ENCODE peak calls at places on chromosomes 11 and 22, in five cellular contexts. O is HL-60, I is AG10803, V is colonic mucosa, K is astrocyte of the cerebellum. P is an unnamed sample.
A peak's percentile ranks its signal among the peaks of the same experiment; 100 is the strongest.

GRCh38 chr11:16806791-16807190 is 68.3 kb downstream of the C11orf58 start:
- DNase-seq in O (no peak), I (peak; percentile 21), V (no peak), K (peak; percentile 48), P (no peak)

GRCh38 chr11:57300785-57301184 is 24.0 kb downstream of the TNKS1BP1 start:
- DNase-seq in O (no peak), I (no peak), V (no peak), K (no peak), P (no peak)

GRCh38 chr22:50310949-50311444 is 3.6 kb upstream of the PLXNB2 start:
- DNase-seq in O (no peak), I (no peak), V (no peak), K (no peak), P (no peak)

GRCh38 chr11:35418847-35419712 is at the start of gene SLC1A2:
- DNase-seq in O (no peak), I (peak; percentile 36), V (no peak), K (no peak), P (no peak)

GRCh38 chr22:48944433-48944755 is 883.3 kb downstream of the BRD1 start:
- DNase-seq in O (no peak), I (no peak), V (peak; percentile 12), K (no peak), P (no peak)

GRCh38 chr11:78656327-78656726 is 81.7 kb upstream of the NARS2 start:
- DNase-seq in O (no peak), I (no peak), V (no peak), K (no peak), P (no peak)

GRCh38 chr11:19094859-19095258 is 22.1 kb upstream of the ZDHHC13 start:
- DNase-seq in O (no peak), I (no peak), V (no peak), K (no peak), P (no peak)

GRCh38 chr11:116311141-116311540 is 461.6 kb downstream of the BUD13 start:
- DNase-seq in O (no peak), I (no peak), V (no peak), K (no peak), P (no peak)

GRCh38 chr22:33005476-33005875 is 52.7 kb downstream of the SYN3 start:
- DNase-seq in O (no peak), I (no peak), V (no peak), K (no peak), P (no peak)

GRCh38 chr11:120168960-120169681 is 31.2 kb upstream of the TRIM29 start:
- DNase-seq in O (peak; percentile 29), I (peak; percentile 34), V (peak; percentile 73), K (no peak), P (no peak)

GRCh38 chr11:47593492-47593933 is 698 bp downstream of the C1QTNF4 start:
- DNase-seq in O (no peak), I (no peak), V (no peak), K (no peak), P (no peak)

GRCh38 chr11:100686476-100686875 is 612 bp upstream of the ARHGAP42 start:
- DNase-seq in O (no peak), I (no peak), V (no peak), K (no peak), P (no peak)

GRCh38 chr11:16912607-16913006 is 101.6 kb downstream of the PLEKHA7 start:
- DNase-seq in O (no peak), I (no peak), V (peak; percentile 36), K (no peak), P (no peak)

GRCh38 chr11:95229199-95230053 is 1.6 kb downstream of the SESN3 start:
- DNase-seq in O (no peak), I (no peak), V (peak; percentile 45), K (no peak), P (no peak)

GRCh38 chr11:93717501-93717900 is 23.8 kb downstream of the TAF1D start:
- DNase-seq in O (no peak), I (peak; percentile 11), V (no peak), K (peak; percentile 32), P (no peak)

GRCh38 chr22:26374645-26375044 is 54.4 kb upstream of the ASPHD2 start:
- DNase-seq in O (no peak), I (no peak), V (no peak), K (no peak), P (no peak)

GRCh38 chr11:74925281-74925680 is 23.6 kb downstream of the XRRA1 start:
- DNase-seq in O (no peak), I (peak; percentile 86), V (no peak), K (no peak), P (no peak)

GRCh38 chr22:30606455-30607299 is at the start of gene TCN2:
- DNase-seq in O (peak; percentile 71), I (peak; percentile 73), V (peak; percentile 82), K (peak; percentile 63), P (peak; percentile 87)

GRCh38 chr11:35852056-35852455 is 91.8 kb upstream of the LDLRAD3 start:
- DNase-seq in O (peak; percentile 27), I (no peak), V (no peak), K (no peak), P (no peak)

GRCh38 chr11:2209370-2209801 is 37.8 kb upstream of the TH start:
- DNase-seq in O (no peak), I (no peak), V (peak; percentile 18), K (no peak), P (no peak)

GRCh38 chr11:101738494-101738893 is 154.7 kb upstream of the TRPC6 start:
- DNase-seq in O (no peak), I (no peak), V (no peak), K (no peak), P (no peak)

GRCh38 chr11:101390539-101390938 is 193.3 kb downstream of the TRPC6 start:
- DNase-seq in O (no peak), I (peak; percentile 17), V (no peak), K (no peak), P (no peak)

GRCh38 chr11:122709042-122709760 is 53.7 kb downstream of the UBASH3B start:
- DNase-seq in O (no peak), I (peak; percentile 87), V (no peak), K (no peak), P (peak; percentile 83)

GRCh38 chr22:40418366-40419201 is 48.2 kb downstream of the SGSM3 start:
- DNase-seq in O (no peak), I (no peak), V (no peak), K (no peak), P (no peak)

GRCh38 chr11:127074151-127074761 is 73.7 kb upstream of the KIRREL3 start:
- DNase-seq in O (no peak), I (peak; percentile 92), V (peak; percentile 37), K (peak; percentile 8), P (peak; percentile 69)

GRCh38 chr11:120306519-120307242 is 18.4 kb upstream of the TLCD5 start:
- DNase-seq in O (no peak), I (peak; percentile 92), V (peak; percentile 76), K (peak; percentile 59), P (no peak)

GRCh38 chr11:89381094-89381493 is 110.1 kb downstream of the NOX4 start:
- DNase-seq in O (no peak), I (peak; percentile 96), V (no peak), K (peak; percentile 87), P (peak; percentile 94)

GRCh38 chr11:32100495-32100894 is 9.6 kb downstream of the RCN1 start:
- DNase-seq in O (no peak), I (no peak), V (no peak), K (no peak), P (no peak)

GRCh38 chr11:26841818-26842457 is 120.1 kb upstream of the SLC5A12 start:
- DNase-seq in O (no peak), I (peak; percentile 94), V (no peak), K (no peak), P (no peak)

GRCh38 chr11:95450547-95451123 is 219.6 kb upstream of the SESN3 start:
- DNase-seq in O (no peak), I (peak; percentile 85), V (no peak), K (no peak), P (no peak)

GRCh38 chr11:59647245-59647965 is 21.4 kb downstream of the PATL1 start:
- DNase-seq in O (no peak), I (no peak), V (no peak), K (no peak), P (no peak)

DNA sequence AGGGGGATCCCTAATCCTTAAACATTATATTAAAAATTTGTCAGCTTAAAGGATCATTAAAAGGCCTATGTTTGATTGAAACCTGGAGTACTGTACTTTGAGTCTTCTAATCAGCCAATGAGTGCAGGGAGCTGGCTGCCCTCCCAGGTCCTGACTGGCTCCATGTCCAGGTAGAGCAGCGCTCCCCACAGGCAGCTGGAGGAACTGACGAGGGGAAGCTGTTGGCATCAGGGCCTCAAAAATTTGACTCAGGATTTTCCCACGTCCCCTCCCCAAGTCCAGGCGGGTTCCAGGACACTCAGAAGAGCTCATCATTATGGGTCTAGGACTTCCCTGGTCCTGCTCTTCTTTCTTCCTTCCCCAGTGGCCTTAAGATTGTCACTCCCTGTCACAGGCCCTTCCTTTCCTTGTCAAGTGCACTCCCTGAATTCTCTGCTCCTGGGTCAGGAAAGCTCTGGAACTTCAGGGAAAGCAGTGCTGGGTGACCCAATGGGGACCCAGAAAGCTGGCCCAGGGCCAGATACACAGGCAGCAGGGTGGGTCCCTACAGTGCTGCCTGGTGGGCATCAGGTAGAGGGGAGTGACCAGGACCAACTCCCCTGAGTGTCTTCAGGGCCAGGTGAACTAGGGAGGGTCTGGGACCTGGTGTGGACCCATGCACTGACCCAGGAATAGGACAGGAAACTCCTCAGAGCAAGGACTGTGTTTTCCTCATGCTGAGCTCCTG is 65.5 kb downstream of the GGTLC2 start:
- DNase-seq in O (no peak), I (no peak), V (no peak), K (no peak), P (no peak)
- TF ChIP-seq CTCF in O (no peak), I (no peak), V (no peak), K (peak; percentile 20), P (peak; percentile 31)

GRCh38 chr11:68113986-68114385 is 7.2 kb downstream of the CHKA start:
- DNase-seq in O (no peak), I (peak; percentile 47), V (no peak), K (no peak), P (no peak)
- TF ChIP-seq CTCF in O (no peak), I (peak; percentile 28), V (no peak), K (no peak), P (no peak)

DNA sequence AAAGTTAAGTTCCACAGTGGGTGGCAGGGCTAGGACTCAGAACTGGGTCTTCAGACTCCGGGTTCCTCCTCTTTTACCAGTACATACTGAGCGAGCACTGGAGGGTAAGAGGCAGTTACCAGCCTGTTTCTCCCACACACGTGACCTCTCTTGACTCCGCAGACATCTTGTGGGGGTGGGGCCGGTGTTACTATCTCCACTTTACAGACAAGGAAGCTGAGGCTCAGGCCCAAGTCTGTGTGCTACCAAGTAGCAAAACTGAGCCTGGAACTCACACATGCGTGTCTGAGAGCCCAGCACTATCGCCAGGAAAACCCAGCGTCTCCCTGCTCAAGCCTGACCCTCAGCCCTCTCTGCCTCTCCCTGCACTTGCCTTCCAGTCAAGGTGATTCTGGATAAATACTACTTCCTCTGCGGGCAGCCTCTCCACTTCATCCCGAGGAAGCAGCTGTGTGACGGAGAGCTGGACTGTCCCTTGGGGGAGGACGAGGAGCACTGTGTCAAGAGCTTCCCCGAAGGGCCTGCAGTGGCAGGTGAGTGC is 16.0 kb upstream of the SMIM35 start:
- DNase-seq in O (no peak), I (no peak), V (no peak), K (no peak), P (no peak)
- TF ChIP-seq CTCF in O (no peak), I (no peak), V (no peak), K (no peak), P (no peak)

GRCh38 chr22:36497910-36498669 is 8.8 kb downstream of the FOXRED2 start:
- DNase-seq in O (no peak), I (no peak), V (no peak), K (no peak), P (no peak)
- TF ChIP-seq CTCF in O (no peak), I (no peak), V (no peak), K (no peak), P (no peak)

GRCh38 chr22:19753090-19753842 is 7.3 kb upstream of the TBX1 start:
- DNase-seq in O (no peak), I (no peak), V (no peak), K (no peak), P (no peak)
- TF ChIP-seq CTCF in O (no peak), I (peak; percentile 9), V (no peak), K (no peak), P (no peak)

GRCh38 chr11:118353084-118353710 is 6.2 kb upstream of the UBE4A start:
- DNase-seq in O (no peak), I (peak; percentile 16), V (no peak), K (no peak), P (no peak)
- TF ChIP-seq CTCF in O (peak; percentile 11), I (peak; percentile 64), V (peak; percentile 53), K (peak; percentile 37), P (peak; percentile 31)

P was measured in kidney epithelial cell.